ENCODE peak calls at places on chromosomes 1 and 21, in seven cellular contexts. U is lower lobe of right lung, R is right cardiac atrium, A is OCI-LY7, D is sigmoid colon, K is cardiac muscle cell, C is A549. E is an unnamed sample. For H3K4me1, the result is how much of the 10 kb centered on the place peaks cover.

GRCh38 chr1:235366286-235366685 is 941 bp upstream of the TBCE start:
- DNase-seq in U (no peak), R (no peak), A (no peak), D (no peak), K (no peak), C (no peak), E (no peak)

GRCh38 chr1:169031566-169032224 is 74.8 kb upstream of the ATP1B1 start:
- DNase-seq in U (no peak), R (no peak), A (no peak), D (peak), K (no peak), C (no peak), E (no peak)

GRCh38 chr1:18058522-18058921 is 49.1 kb upstream of the IGSF21 start:
- DNase-seq in U (no peak), R (no peak), A (no peak), D (no peak), K (no peak), C (no peak), E (no peak)

GRCh38 chr1:9825101-9826074 is 1.6 kb upstream of the CLSTN1 start:
- DNase-seq in U (peak), R (peak), A (no peak), D (peak), K (peak), C (peak), E (peak)

GRCh38 chr1:183241446-183241845 is 55.4 kb downstream of the LAMC2 start:
- DNase-seq in U (no peak), R (no peak), A (no peak), D (no peak), K (no peak), C (no peak), E (no peak)

GRCh38 chr1:6634278-6635052 is 9.8 kb downstream of the THAP3 start:
- DNase-seq in U (peak), R (peak), A (peak), D (peak), K (peak), C (peak), E (peak)

GRCh38 chr1:205597691-205598314 is 34.0 kb downstream of the ELK4 start:
- DNase-seq in U (no peak), R (peak), A (no peak), D (peak), K (no peak), C (no peak), E (no peak)

GRCh38 chr1:62870148-62870547 is 86.2 kb downstream of the ATG4C start:
- DNase-seq in U (no peak), R (no peak), A (no peak), D (no peak), K (no peak), C (no peak), E (no peak)

GRCh38 chr1:42936309-42937078 is 22.2 kb downstream of the SLC2A1 start:
- DNase-seq in U (peak), R (no peak), A (peak), D (peak), K (no peak), C (peak), E (peak)

GRCh38 chr1:64231153-64231552 is 27.7 kb downstream of the UBE2U start:
- DNase-seq in U (no peak), R (no peak), A (no peak), D (no peak), K (no peak), C (no peak), E (peak)

GRCh38 chr1:179493323-179493722 is 82.4 kb downstream of the NPHS2 start:
- DNase-seq in U (no peak), R (no peak), A (no peak), D (no peak), K (no peak), C (no peak), E (no peak)

GRCh38 chr1:48492392-48492791 is 20.4 kb upstream of the SPATA6 start:
- DNase-seq in U (no peak), R (no peak), A (no peak), D (no peak), K (no peak), C (no peak), E (no peak)

GRCh38 chr1:27528701-27529637 is 39.0 kb upstream of the WASF2 start:
- DNase-seq in U (no peak), R (peak), A (no peak), D (peak), K (peak), C (no peak), E (no peak)

GRCh38 chr1:83834621-83835264 is 164.2 kb downstream of the TTLL7 start:
- DNase-seq in U (no peak), R (no peak), A (no peak), D (no peak), K (no peak), C (no peak), E (no peak)

GRCh38 chr1:66564250-66564649 is 30.3 kb downstream of the SGIP1 start:
- DNase-seq in U (no peak), R (no peak), A (no peak), D (no peak), K (no peak), C (peak), E (peak)

GRCh38 chr1:35031103-35031452 is 667 bp downstream of the ZMYM6 start:
- DNase-seq in U (no peak), R (no peak), A (peak), D (no peak), K (peak), C (peak), E (peak)

GRCh38 chr1:162902372-162902771 is 41.4 kb upstream of the CCDC190 start:
- DNase-seq in U (no peak), R (no peak), A (no peak), D (no peak), K (no peak), C (no peak), E (no peak)

GRCh38 chr21:45945868-45946210 is 35.7 kb upstream of the COL6A1 start:
- DNase-seq in U (no peak), R (no peak), A (no peak), D (no peak), K (no peak), C (no peak), E (no peak)

GRCh38 chr1:85275701-85276289 is 637 bp downstream of the BCL10 start:
- DNase-seq in U (no peak), R (no peak), A (peak), D (no peak), K (no peak), C (no peak), E (no peak)

GRCh38 chr1:97356309-97356708 is 564.5 kb downstream of the DPYD start:
- DNase-seq in U (no peak), R (no peak), A (no peak), D (no peak), K (no peak), C (no peak), E (no peak)

GRCh38 chr21:44521301-44521927 is 18.6 kb downstream of the KRTAP10-1 start:
- DNase-seq in U (peak), R (peak), A (no peak), D (peak), K (no peak), C (no peak), E (no peak)

GRCh38 chr1:179310271-179310670 is 16.7 kb downstream of the SOAT1 start:
- DNase-seq in U (no peak), R (no peak), A (no peak), D (no peak), K (no peak), C (no peak), E (peak)

GRCh38 chr1:112464501-112464900 is 44.3 kb upstream of the WNT2B start:
- DNase-seq in U (no peak), R (no peak), A (no peak), D (no peak), K (no peak), C (no peak), E (peak)

GRCh38 chr1:234997201-234998173 is 131.2 kb downstream of the TOMM20 start:
- DNase-seq in U (peak), R (peak), A (no peak), D (peak), K (peak), C (peak), E (peak)

GRCh38 chr1:72412286-72412685 is 129.9 kb upstream of the NEGR1 start:
- DNase-seq in U (no peak), R (no peak), A (no peak), D (no peak), K (no peak), C (no peak), E (peak)

GRCh38 chr1:53981220-53981619 is 35.1 kb downstream of the LRRC42 start:
- DNase-seq in U (no peak), R (no peak), A (no peak), D (no peak), K (no peak), C (no peak), E (no peak)

GRCh38 chr1:162141273-162142023 is 72.0 kb downstream of the NOS1AP start:
- DNase-seq in U (no peak), R (no peak), A (no peak), D (no peak), K (no peak), C (no peak), E (peak)

GRCh38 chr1:17258116-17258757 is 9.3 kb downstream of the PADI3 start:
- DNase-seq in U (no peak), R (no peak), A (no peak), D (no peak), K (no peak), C (no peak), E (no peak)

GRCh38 chr1:247824023-247824422 is at the start of gene OR14A16:
- DNase-seq in U (no peak), R (no peak), A (no peak), D (no peak), K (no peak), C (no peak), E (no peak)

GRCh38 chr1:106502659-106503058 is 553.8 kb upstream of the PRMT6 start:
- DNase-seq in U (no peak), R (no peak), A (no peak), D (no peak), K (no peak), C (no peak), E (no peak)

GRCh38 chr1:21922103-21923014 is 14.8 kb downstream of the HSPG2 start:
- DNase-seq in U (no peak), R (no peak), A (no peak), D (peak), K (no peak), C (no peak), E (no peak)
- H3K4me1 ChIP-seq in U (half or more), R (under half), A (under half), D (half or more), K (half or more), C (half or more), E (under half)

GRCh38 chr1:15962671-15963362 is 13.1 kb downstream of the ZBTB17 start:
- DNase-seq in U (no peak), R (no peak), A (no peak), D (no peak), K (no peak), C (no peak), E (no peak)

GRCh38 chr1:15962176-15962575 is 13.7 kb downstream of the ZBTB17 start:
- DNase-seq in U (no peak), R (no peak), A (no peak), D (no peak), K (no peak), C (no peak), E (no peak)

GRCh38 chr1:15959847-15960446 is 16.0 kb downstream of the ZBTB17 start:
- DNase-seq in U (no peak), R (no peak), A (no peak), D (no peak), K (no peak), C (no peak), E (no peak)

GRCh38 chr1:15960808-15961207 is 15.1 kb downstream of the ZBTB17 start:
- DNase-seq in U (no peak), R (no peak), A (no peak), D (no peak), K (no peak), C (no peak), E (no peak)

DNA sequence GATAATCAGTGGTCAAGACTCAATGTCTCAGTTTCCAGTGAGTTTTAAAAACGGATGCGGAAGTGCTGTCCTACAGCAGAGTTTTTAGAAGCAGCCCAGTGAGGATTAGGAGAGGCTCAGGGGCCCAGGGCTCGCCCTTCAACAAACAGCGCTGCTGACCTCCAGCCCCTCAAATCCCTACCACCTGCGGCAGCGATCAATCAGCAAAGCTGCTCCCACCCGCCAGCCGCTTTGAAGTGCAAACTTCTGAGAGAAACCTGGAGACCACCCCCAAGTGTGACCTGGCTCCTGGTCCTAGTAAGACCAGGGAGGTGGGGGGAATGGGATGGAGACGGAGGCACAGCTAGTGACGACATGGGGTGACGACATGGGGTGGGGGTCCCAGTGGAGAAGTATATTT is 14.4 kb downstream of the ZBTB17 start:
- DNase-seq in U (no peak), R (no peak), A (no peak), D (no peak), K (no peak), C (no peak), E (no peak)
- H3K4me1 ChIP-seq in U (half or more), R (under half), A (under half), D (half or more), K (under half), C (under half), E (under half)

GRCh38 chr1:31755850-31756492 is 8.2 kb downstream of the ADGRB2 start:
- DNase-seq in U (no peak), R (peak), A (no peak), D (no peak), K (no peak), C (no peak), E (no peak)
- H3K4me1 ChIP-seq in U (under half), R (under half), A (under half), D (under half), K (half or more), C (under half), E (under half)

DNA sequence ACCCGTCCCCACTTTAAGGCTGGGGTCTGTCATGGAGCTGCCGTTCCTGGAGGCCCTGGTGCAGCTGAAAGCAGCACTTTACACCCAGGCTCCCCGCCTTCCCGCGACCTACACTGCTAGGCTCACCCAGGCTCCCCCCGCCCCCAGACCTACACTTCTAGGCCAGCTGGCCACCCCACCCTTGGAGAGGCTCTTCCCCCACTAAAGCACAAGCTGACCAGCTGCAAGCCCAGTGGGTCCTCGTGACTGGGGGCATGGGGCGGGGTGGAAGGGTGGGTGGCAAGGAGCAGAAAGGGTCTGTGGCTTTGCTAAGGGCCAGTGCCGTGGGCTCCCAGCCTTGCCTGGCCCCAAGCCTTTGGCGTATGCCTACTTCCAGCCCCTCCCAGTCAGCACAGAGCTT is 9.7 kb upstream of the ARHGEF16 start:
- DNase-seq in U (no peak), R (peak), A (no peak), D (no peak), K (no peak), C (no peak), E (no peak)
- H3K4me1 ChIP-seq in U (under half), R (under half), A (under half), D (under half), K (under half), C (under half), E (under half)

DNA sequence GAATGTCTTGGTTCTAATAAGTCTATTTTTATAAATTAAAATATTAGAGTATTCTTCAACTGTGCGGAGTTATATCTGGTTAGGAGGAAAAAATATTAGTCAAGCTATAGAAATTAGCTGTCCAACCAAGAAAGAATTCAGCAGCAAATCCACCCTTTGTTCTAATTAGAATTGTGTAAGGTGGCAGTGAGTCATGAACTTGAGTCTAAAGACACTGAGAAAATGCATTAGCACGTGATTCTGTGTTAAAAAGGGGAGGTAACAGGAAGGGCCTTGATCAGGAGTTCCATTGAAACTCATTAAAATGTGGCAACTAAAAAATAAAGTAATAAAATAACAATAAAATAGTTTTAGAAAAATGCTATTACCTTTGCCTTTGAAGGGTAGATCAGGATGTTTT is 398.2 kb upstream of the RGS18 start:
- DNase-seq in U (no peak), R (no peak), A (no peak), D (no peak), K (no peak), C (no peak), E (no peak)
- H3K4me1 ChIP-seq in U (under half), R (under half), A (under half), D (under half), K (under half), C (under half), E (under half)

DNA sequence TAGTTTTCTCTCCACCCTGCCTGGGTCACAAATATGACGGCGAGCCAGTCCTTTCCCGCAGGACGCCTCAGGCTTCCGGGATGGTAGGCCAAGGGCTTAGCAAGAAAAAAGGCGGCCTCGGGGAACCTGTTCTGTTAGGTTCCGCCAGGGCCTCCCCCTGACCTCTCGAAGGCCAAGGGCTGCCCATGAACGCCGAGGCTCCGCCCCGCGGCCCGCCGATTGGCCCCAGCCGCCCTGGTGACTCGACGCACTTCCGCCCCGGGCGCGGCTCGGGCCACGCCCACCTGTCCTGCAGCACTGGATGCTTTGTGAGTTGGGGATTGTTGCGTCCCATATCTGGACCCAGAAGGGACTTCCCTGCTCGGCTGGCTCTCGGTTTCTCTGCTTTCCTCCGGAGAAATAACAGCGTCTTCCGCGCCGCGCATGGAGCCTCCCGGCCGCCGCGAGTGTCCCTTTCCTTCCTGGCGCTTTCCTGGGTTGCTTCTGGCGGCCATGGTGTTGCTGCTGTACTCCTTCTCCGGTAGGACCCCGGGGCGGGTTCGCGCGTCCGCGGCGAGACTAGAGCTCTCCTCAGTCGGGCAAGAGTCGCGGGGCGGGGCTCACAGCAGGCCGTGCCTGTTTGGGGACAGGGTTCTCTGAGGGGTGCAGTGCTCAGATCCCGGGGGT is at the start of gene CD46:
- DNase-seq in U (peak), R (peak), A (peak), D (peak), K (peak), C (peak), E (peak)
- H3K4me1 ChIP-seq in U (half or more), R (under half), A (half or more), D (under half), K (under half), C (half or more), E (half or more)

GRCh38 chr1:2143814-2144500 is 50.6 kb downstream of the FAAP20 start:
- DNase-seq in U (peak), R (peak), A (no peak), D (no peak), K (no peak), C (no peak), E (no peak)

GRCh38 chr1:2144501-2145090 is 50.0 kb downstream of the FAAP20 start:
- DNase-seq in U (no peak), R (peak), A (no peak), D (no peak), K (no peak), C (no peak), E (no peak)

GRCh38 chr1:2137257-2138121 is 57.1 kb downstream of the FAAP20 start:
- DNase-seq in U (peak), R (peak), A (no peak), D (no peak), K (no peak), C (no peak), E (no peak)

GRCh38 chr1:2136836-2137235 is 57.7 kb downstream of the FAAP20 start:
- DNase-seq in U (peak), R (peak), A (no peak), D (no peak), K (no peak), C (no peak), E (no peak)

GRCh38 chr1:2141025-2141424 is 53.5 kb downstream of the FAAP20 start:
- DNase-seq in U (peak), R (peak), A (no peak), D (no peak), K (no peak), C (no peak), E (no peak)
- H3K4me1 ChIP-seq in U (under half), R (under half), A (under half), D (under half), K (under half), C (under half), E (under half)